ENCODE peak calls at places on chromosomes 16 and 17, in nine cellular contexts. F, E, B, W, C, L, S, X and I are unnamed samples.

GRCh38 chr16:13873835-13874438 is 46.0 kb upstream of the ERCC4 start:
- DNase-seq in F (peak), E (no peak), B (peak), W (no peak), C (no peak), L (peak), S (no peak), X (no peak), I (no peak)

GRCh38 chr17:73371285-73371684 is 59.5 kb upstream of the CDC42EP4 start:
- DNase-seq in F (no peak), E (peak), B (no peak), W (no peak), C (no peak), L (peak), S (no peak), X (no peak), I (no peak)

GRCh38 chr17:9513266-9513665 is 62.4 kb downstream of the STX8 start:
- DNase-seq in F (no peak), E (no peak), B (no peak), W (no peak), C (no peak), L (peak), S (no peak), X (no peak), I (no peak)

GRCh38 chr17:38751803-38752118 is 780 bp upstream of the PSMB3 start:
- DNase-seq in F (peak), E (peak), B (peak), W (peak), C (peak), L (peak), S (peak), X (peak), I (peak)

GRCh38 chr16:84096447-84097005 is 20.2 kb downstream of the MBTPS1 start:
- DNase-seq in F (no peak), E (no peak), B (no peak), W (no peak), C (no peak), L (no peak), S (no peak), X (no peak), I (no peak)

GRCh38 chr16:4692460-4693295 is 684 bp upstream of the NUDT16L1 start:
- DNase-seq in F (no peak), E (no peak), B (peak), W (no peak), C (no peak), L (no peak), S (no peak), X (peak), I (no peak)

GRCh38 chr16:83727018-83727417 is 80.8 kb upstream of the HSBP1 start:
- DNase-seq in F (no peak), E (no peak), B (no peak), W (no peak), C (no peak), L (peak), S (no peak), X (no peak), I (no peak)

GRCh38 chr17:48908853-48909394 is 717 bp downstream of the UBE2Z start:
- DNase-seq in F (peak), E (peak), B (peak), W (peak), C (peak), L (peak), S (peak), X (peak), I (peak)

GRCh38 chr17:69060835-69061234 is at the start of gene ABCA9:
- DNase-seq in F (no peak), E (no peak), B (no peak), W (no peak), C (no peak), L (peak), S (no peak), X (no peak), I (no peak)

GRCh38 chr17:9258115-9259020 is 237.1 kb downstream of the NTN1 start:
- DNase-seq in F (no peak), E (no peak), B (no peak), W (no peak), C (no peak), L (no peak), S (no peak), X (no peak), I (no peak)

GRCh38 chr16:86818701-86819522 is 240.6 kb downstream of the FOXL1 start:
- DNase-seq in F (no peak), E (no peak), B (no peak), W (no peak), C (no peak), L (no peak), S (no peak), X (no peak), I (no peak)

GRCh38 chr17:1557355-1558095 is 5.1 kb downstream of the PITPNA start:
- DNase-seq in F (no peak), E (no peak), B (no peak), W (no peak), C (no peak), L (peak), S (no peak), X (no peak), I (no peak)

GRCh38 chr17:6913608-6914443 is 82.0 kb upstream of the ALOX12 start:
- DNase-seq in F (peak), E (peak), B (peak), W (peak), C (peak), L (peak), S (no peak), X (peak), I (peak)

GRCh38 chr16:27473101-27473900 is 71.3 kb downstream of the IL21R start:
- DNase-seq in F (no peak), E (no peak), B (no peak), W (no peak), C (no peak), L (no peak), S (no peak), X (no peak), I (no peak)

GRCh38 chr16:75227361-75228142 is 8.8 kb downstream of the CTRB1 start:
- DNase-seq in F (no peak), E (no peak), B (no peak), W (no peak), C (no peak), L (no peak), S (no peak), X (no peak), I (no peak)

GRCh38 chr17:41734139-41734948 is at the start of gene HAP1:
- DNase-seq in F (peak), E (no peak), B (peak), W (no peak), C (peak), L (peak), S (peak), X (no peak), I (peak)

GRCh38 chr16:88978608-88979346 is 1.8 kb upstream of the CBFA2T3 start:
- DNase-seq in F (no peak), E (no peak), B (no peak), W (no peak), C (no peak), L (no peak), S (no peak), X (no peak), I (no peak)

GRCh38 chr17:80872011-80872929 is 119.4 kb upstream of the CHMP6 start:
- DNase-seq in F (no peak), E (no peak), B (no peak), W (no peak), C (no peak), L (no peak), S (no peak), X (peak), I (no peak)

GRCh38 chr17:78173025-78173715 is 4.8 kb downstream of the SYNGR2 start:
- DNase-seq in F (no peak), E (no peak), B (no peak), W (no peak), C (no peak), L (no peak), S (no peak), X (no peak), I (no peak)

GRCh38 chr17:64442550-64442971 is 6.4 kb upstream of the MILR1 start:
- DNase-seq in F (no peak), E (no peak), B (no peak), W (no peak), C (no peak), L (no peak), S (no peak), X (no peak), I (no peak)

GRCh38 chr16:30355954-30356308 is 823 bp upstream of the CD2BP2 start:
- DNase-seq in F (no peak), E (no peak), B (peak), W (no peak), C (no peak), L (no peak), S (no peak), X (no peak), I (no peak)

GRCh38 chr16:30353438-30354129 is 1.5 kb downstream of the CD2BP2 start:
- DNase-seq in F (no peak), E (no peak), B (no peak), W (no peak), C (no peak), L (no peak), S (no peak), X (no peak), I (no peak)

GRCh38 chr16:30354423-30355143 is 525 bp downstream of the CD2BP2 start:
- DNase-seq in F (peak), E (no peak), B (peak), W (no peak), C (no peak), L (no peak), S (no peak), X (peak), I (no peak)

GRCh38 chr16:30356401-30357084 is 1.4 kb upstream of the CD2BP2 start:
- DNase-seq in F (no peak), E (no peak), B (no peak), W (no peak), C (no peak), L (no peak), S (no peak), X (no peak), I (no peak)

DNA sequence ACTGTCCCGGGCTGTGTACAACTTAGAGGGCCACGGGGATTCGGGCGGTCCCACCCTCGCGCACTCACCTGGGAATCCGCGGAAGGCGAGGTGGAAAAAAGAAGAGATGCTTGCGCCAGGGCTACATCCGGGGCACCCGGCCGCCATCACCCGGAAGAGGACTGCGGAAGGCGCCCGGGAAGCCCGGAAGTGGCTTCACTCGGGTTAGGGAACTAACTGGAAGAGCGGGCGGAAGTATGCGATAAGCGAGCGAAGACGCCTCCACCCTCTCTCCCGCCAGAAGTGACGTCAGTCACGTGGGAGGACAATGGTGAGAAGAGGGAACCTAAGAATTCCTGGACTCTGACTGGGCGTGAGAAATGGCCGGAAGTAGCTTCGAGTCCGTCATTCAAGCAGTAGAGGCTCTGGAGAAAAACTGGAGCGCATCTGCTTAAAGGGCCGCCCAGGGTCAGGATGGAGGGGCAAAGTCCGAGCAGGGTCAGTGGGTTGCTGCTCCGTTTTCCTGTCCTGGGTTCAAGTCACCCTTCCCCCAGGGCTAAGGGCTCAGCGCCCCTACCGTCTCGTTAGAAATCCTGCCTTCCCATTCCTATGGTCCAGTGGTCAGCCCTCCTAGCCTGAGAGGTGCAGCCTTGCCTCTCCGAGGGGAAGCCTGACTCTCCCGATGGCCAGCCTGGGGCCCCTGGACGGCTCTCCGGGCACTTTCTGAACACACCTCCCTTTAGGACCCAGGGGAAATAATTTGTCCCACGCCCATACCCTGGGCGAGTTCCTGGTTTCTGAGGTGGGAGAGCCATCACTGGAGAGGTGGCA is at the start of gene CD2BP2:
- DNase-seq in F (peak), E (peak), B (peak), W (peak), C (peak), L (peak), S (peak), X (peak), I (peak)
- TF ChIP-seq CTCF in F (no peak), E (no peak), B (no peak), W (no peak), C (no peak), L (no peak), S (peak), X (peak), I (no peak)

DNA sequence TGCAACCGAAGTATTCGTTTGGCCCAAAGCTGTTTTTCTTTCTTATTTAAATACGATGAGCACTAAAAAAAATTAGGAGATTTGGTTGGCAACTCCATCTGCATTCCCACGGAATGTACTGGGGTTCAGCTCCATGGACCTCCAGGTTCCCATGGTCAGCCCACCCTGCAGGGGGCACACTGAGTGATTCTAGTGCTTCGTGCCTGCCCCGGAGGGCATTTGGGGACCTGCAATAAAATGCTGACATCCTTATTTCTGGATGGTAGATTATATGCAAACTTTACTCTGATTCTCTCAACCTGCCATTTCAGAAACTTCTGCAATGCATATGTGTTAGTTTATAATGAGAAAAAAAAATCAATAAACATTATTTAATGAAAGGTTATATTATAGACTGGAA is 339.4 kb downstream of the XYLT1 start:
- DNase-seq in F (no peak), E (no peak), B (no peak), W (no peak), C (no peak), L (no peak), S (no peak), X (no peak), I (no peak)
- TF ChIP-seq CTCF in F (no peak), E (peak), B (peak), W (no peak), C (no peak), L (no peak), S (peak), X (no peak), I (peak)

GRCh38 chr16:582614-583331 is 7.1 kb upstream of the RAB40C start:
- DNase-seq in F (no peak), E (no peak), B (no peak), W (no peak), C (no peak), L (no peak), S (no peak), X (peak), I (no peak)
- TF ChIP-seq CTCF in F (no peak), E (peak), B (no peak), W (no peak), C (no peak), L (peak), S (no peak), X (no peak), I (no peak)

GRCh38 chr17:22695228-22695619 is 1002.9 kb downstream of the KCNJ18 start:
- DNase-seq in F (no peak), E (no peak), B (no peak), W (no peak), C (no peak), L (no peak), S (no peak), X (no peak), I (no peak)
- TF ChIP-seq CTCF in F (no peak), E (no peak), B (no peak), W (no peak), C (no peak), L (no peak), S (no peak), X (no peak), I (no peak)

DNA sequence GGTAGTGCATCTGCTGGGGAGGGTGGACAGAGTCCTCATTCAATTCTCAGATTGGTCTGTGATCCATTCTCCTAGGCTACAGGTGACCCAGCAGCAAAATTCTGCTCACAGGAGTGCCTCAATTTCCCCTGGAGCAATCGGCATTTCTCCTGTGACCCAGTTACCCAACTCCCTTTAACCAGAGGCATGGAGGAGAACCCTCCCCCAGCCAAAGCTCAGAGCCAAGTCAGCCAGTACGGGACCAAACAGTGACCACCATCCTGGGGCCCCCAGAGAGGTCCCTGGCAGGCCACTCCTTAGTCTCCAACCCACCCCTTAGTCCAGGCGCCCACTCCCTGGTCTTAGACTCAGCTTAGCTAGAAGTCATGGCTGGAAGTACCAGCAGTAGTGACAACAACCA is 75.6 kb downstream of the DYNLRB2 start:
- DNase-seq in F (no peak), E (no peak), B (no peak), W (no peak), C (no peak), L (no peak), S (no peak), X (no peak), I (no peak)
- TF ChIP-seq CTCF in F (no peak), E (no peak), B (no peak), W (no peak), C (no peak), L (no peak), S (no peak), X (no peak), I (no peak)